ENCODE peak calls at places on chromosomes 4 and X, in four cellular contexts. V, G, E and P are unnamed samples.

GRCh38 chr4:46389301-46389761 is 597 bp downstream of the GABRA2 start:
- DNase-seq in V (no peak), E (peak; percentile 68), G (peak; percentile 70), P (peak; percentile 71)

GRCh38 chrX:24189490-24189889 is 40.0 kb downstream of the ZFX start:
- DNase-seq in E (no peak), V (no peak), G (no peak), P (no peak)

GRCh38 chr4:6022607-6023288 is 4.5 kb upstream of the C4orf50 start:
- DNase-seq in V (no peak), E (no peak), G (no peak), P (no peak)

GRCh38 chr4:84718699-84719098 is 135.8 kb downstream of the CDS1 start:
- DNase-seq in E (no peak), G (no peak), V (no peak), P (no peak)

GRCh38 chr4:109559625-109559982 is 442 bp upstream of the MCUB start:
- DNase-seq in G (peak; percentile 75), V (no peak), E (no peak), P (no peak)

GRCh38 chrX:23803931-23804381 is 21.0 kb downstream of the SAT1 start:
- DNase-seq in G (no peak), V (no peak), E (no peak), P (peak; percentile 67)

GRCh38 chrX:13339607-13340006 is 19.8 kb upstream of the ATXN3L start:
- DNase-seq in G (no peak), V (no peak), E (no peak), P (no peak)

GRCh38 chrX:8305336-8305735 is 134.3 kb upstream of the VCX2 start:
- DNase-seq in E (no peak), V (no peak), G (no peak), P (no peak)

GRCh38 chr4:76606662-76607265 is 171.7 kb downstream of the SHROOM3 start:
- DNase-seq in V (peak; percentile 42), E (no peak), G (no peak), P (peak; percentile 43)

GRCh38 chr4:124085561-124086180 is 626.9 kb downstream of the ANKRD50 start:
- DNase-seq in V (no peak), E (no peak), G (peak; percentile 3), P (no peak)

GRCh38 chr4:13590766-13591165 is 36.8 kb downstream of the BOD1L1 start:
- DNase-seq in V (no peak), G (no peak), E (no peak), P (no peak)

GRCh38 chr4:186724861-186725419 is 1.3 kb upstream of the FAT1 start:
- DNase-seq in V (peak; percentile 23), G (no peak), E (peak; percentile 50), P (peak; percentile 23)

GRCh38 chrX:97267376-97267775 is 383.7 kb downstream of the RPA4 start:
- DNase-seq in E (no peak), V (no peak), G (no peak), P (no peak)

GRCh38 chrX:48508400-48509244 is at the start of gene PORCN:
- DNase-seq in G (peak; percentile 79), E (peak; percentile 84), V (peak; percentile 70), P (peak; percentile 82)

GRCh38 chrX:124347242-124347641 is 879 bp downstream of the SH2D1A start:
- DNase-seq in E (no peak), G (no peak), V (no peak), P (no peak)

GRCh38 chr4:53654300-53654758 is 63.0 kb upstream of the LNX1 start:
- DNase-seq in E (no peak), G (no peak), V (no peak), P (no peak)

GRCh38 chr4:2534904-2535385 is 1.5 kb upstream of the FAM193A start:
- DNase-seq in V (no peak), G (no peak), E (peak; percentile 43), P (no peak)

GRCh38 chr4:8403173-8403753 is 37.3 kb downstream of the ACOX3 start:
- DNase-seq in G (peak; percentile 90), E (peak; percentile 86), V (peak; percentile 39), P (peak; percentile 92)

GRCh38 chr4:52911684-52912294 is 49.7 kb downstream of the RASL11B start:
- DNase-seq in V (peak; percentile 65), E (peak; percentile 88), G (peak; percentile 96), P (peak; percentile 82)

GRCh38 chr4:143186202-143186601 is 1.5 kb downstream of the USP38 start:
- DNase-seq in G (no peak), V (no peak), E (peak; percentile 3), P (peak; percentile 14)

GRCh38 chr4:183716302-183716701 is 57.2 kb downstream of the TRAPPC11 start:
- DNase-seq in G (no peak), V (no peak), E (no peak), P (no peak)

GRCh38 chr4:59612235-59612634 is 1587.9 kb upstream of the ADGRL3 start:
- DNase-seq in V (no peak), G (no peak), E (no peak), P (peak; percentile 33)

GRCh38 chrX:53433651-53434639 is at the start of gene HSD17B10:
- DNase-seq in V (peak; percentile 90), G (peak; percentile 96), E (peak; percentile 95), P (peak; percentile 93)

GRCh38 chr4:151429957-151430548 is 21.1 kb downstream of the FHIP1A start:
- DNase-seq in E (no peak), V (peak; percentile 37), G (peak; percentile 63), P (no peak)

GRCh38 chr4:176547005-176547404 is 227.2 kb downstream of the SPCS3 start:
- DNase-seq in V (peak; percentile 37), G (no peak), E (no peak), P (no peak)

GRCh38 chr4:140096921-140097320 is 57.1 kb downstream of the MAML3 start:
- DNase-seq in G (no peak), V (no peak), E (no peak), P (no peak)

GRCh38 chr4:178556796-178557195 is 1114.6 kb upstream of the AGA start:
- DNase-seq in G (no peak), E (no peak), V (no peak), P (no peak)

GRCh38 chr4:65416875-65417274 is 253.4 kb downstream of the EPHA5 start:
- DNase-seq in G (peak; percentile 14), E (peak; percentile 30), V (no peak), P (no peak)

GRCh38 chrX:12910424-12910823 is 4.0 kb downstream of the TLR8 start:
- DNase-seq in E (no peak), V (no peak), G (peak; percentile 7), P (no peak)

GRCh38 chr4:74583757-74584156 is 138.8 kb downstream of the AREG start:
- DNase-seq in E (no peak), G (no peak), V (no peak), P (no peak)

GRCh38 chrX:3541336-3541735 is 172.1 kb downstream of the PRKX start:
- DNase-seq in E (no peak), V (no peak), G (no peak), P (no peak)

GRCh38 chr4:174674305-174674840 is 152.1 kb upstream of the HPGD start:
- DNase-seq in V (no peak), E (no peak), G (no peak), P (peak; percentile 9)

GRCh38 chrX:99353412-99353811 is 1056.7 kb downstream of the PCDH19 start:
- DNase-seq in G (no peak), V (no peak), E (no peak), P (peak; percentile 23)

GRCh38 chr4:129344058-129344457 is 248.1 kb downstream of the C4orf33 start:
- DNase-seq in V (peak; percentile 60), G (peak; percentile 61), E (peak; percentile 56), P (peak; percentile 61)

GRCh38 chr4:19239565-19239964 is 1012.1 kb upstream of the SLIT2 start:
- DNase-seq in E (no peak), G (no peak), V (no peak), P (no peak)

GRCh38 chr4:14742054-14742453 is 260.2 kb upstream of the CPEB2 start:
- DNase-seq in V (no peak), E (no peak), G (no peak), P (no peak)

DNA sequence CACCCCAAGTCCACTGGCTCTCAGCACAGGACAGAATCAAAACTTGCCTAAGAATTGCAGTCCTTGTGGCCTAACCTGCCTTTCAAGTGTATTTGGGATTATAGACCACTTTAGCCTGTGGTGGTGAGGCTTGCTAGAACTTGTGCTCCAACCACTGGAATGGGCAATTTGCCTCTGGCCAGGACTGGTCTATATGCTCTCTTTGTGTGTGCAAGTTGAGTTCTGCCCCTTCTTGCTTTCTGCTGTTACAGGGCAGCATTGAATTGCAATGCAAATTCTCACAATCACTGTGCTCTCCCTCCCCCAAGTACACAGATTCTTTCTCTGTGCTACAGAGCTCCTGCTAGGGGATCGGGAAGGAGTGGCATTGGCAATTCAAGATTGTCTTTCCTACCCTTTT is 233.6 kb upstream of the DIPK2B start:
- DNase-seq in V (no peak), G (peak; percentile 13), E (no peak), P (no peak)
- TF ChIP-seq EZH2phosphoT487 in V (no peak), G (no peak), E (no peak), P (no peak)

DNA sequence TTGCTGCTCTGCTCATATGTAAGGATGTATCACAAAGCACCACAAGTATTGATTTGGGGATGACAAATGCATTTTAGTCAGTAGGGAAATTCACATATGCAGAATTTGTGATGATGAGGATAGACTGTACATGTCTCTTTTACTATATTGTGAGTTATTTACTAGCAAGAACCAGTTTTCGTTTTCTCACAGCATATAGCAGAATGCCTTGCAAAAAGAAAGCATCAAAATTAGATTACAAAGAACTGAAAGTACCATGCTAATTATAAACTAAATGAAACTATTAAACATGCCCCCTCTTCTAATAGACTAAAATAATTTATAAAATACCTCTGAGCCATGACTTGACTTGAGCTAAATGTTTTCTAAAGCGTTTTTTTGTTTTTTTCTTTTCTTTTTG is 20.1 kb downstream of the TNIP3 start:
- DNase-seq in V (peak; percentile 63), E (no peak), G (no peak), P (no peak)
- H2AFZ ChIP-seq in V (peak overlapping the region; percentile 62), E (no peak overlapping the region), G (no peak overlapping the region), P (no peak overlapping the region)

DNA sequence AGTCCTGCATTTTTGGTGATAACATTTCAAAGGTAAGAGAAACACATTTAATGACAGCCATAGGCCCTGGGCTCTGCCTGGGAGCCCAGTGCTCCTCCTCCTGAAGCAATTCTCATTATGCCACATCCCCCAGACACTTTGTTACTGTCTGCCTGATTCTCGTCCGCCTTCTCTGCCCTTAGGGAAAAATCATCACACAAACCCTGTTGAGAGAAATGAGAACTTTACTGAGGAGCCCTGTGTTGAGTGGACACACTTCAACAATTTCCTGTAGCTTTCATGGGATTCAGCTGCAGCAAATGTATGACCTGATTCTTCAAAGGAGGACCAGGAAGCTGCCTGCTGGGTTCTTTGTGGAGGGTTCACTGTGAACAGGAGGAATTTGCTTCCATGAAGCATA is 566.5 kb upstream of the FRG1 start:
- DNase-seq in G (no peak), V (no peak), E (no peak), P (no peak)
- TF ChIP-seq EZH2phosphoT487 in G (no peak), V (no peak), E (no peak), P (no peak)

DNA sequence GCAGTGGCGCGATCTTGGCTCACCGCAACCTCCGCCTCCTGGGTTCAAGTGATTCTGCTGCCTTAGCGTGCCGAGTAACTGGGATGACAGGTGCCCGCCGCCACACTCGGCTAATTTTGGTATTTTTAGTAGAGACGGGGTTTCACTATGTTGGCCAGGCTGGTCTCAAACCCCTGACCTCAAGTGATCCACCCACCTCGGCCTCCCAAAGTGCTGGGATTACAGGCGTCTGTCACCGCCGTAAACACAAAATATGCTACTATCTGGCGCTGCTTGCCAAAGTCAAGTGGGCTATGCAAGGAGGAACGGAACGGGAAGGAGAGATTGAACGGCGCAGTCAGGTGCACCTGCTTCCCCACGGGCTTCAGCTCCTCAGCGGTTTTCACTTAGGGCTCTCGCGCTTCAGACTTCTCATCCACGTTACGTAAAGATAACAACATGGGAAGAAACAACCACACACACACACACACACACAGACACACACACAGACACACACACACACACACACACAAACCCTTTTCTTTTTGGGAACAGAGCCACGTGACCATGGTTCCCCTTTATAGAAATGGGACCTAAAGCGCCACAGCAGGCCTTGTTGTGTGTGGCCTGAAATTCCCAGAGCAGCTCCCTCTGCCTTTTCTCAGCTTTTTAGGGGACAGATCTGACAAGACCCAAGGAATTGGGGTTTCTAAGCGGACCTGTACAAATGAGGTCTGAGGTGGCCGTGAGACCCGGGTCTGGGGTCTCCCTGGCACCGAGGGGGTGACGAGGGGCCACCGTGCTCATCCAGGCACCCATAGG is 1.5 kb downstream of the P2RY8 start:
- DNase-seq in G (no peak), V (peak; percentile 50), E (no peak), P (no peak)
- H2AFZ ChIP-seq in G (no peak overlapping the region), V (no peak overlapping the region), E (no peak overlapping the region), P (no peak overlapping the region)